ENCODE peak calls at places on chromosomes 1 and 21, in eight cellular contexts. One of them, this sample, is unnamed.

GRCh38 chr21:21111309-21111920 is 113.2 kb downstream of the NCAM2 start:
- DNase-seq in HFFc6: no peak
- DNase-seq in BE2C: no peak
- DNase-seq in upper lobe of right lung: no peak
- DNase-seq in CD8-positive, alpha-beta T cell: no peak
- DNase-seq in K562: no peak
- DNase-seq in suprapubic skin: no peak
- DNase-seq in fibroblast of lung: no peak
- DNase-seq in this sample: no peak

GRCh38 chr1:103514920-103515503 is 10.5 kb upstream of the RNPC3 start:
- DNase-seq in upper lobe of right lung: no peak
- DNase-seq in fibroblast of lung: peak
- DNase-seq in suprapubic skin: no peak
- DNase-seq in BE2C: peak
- DNase-seq in HFFc6: peak
- DNase-seq in K562: peak
- DNase-seq in CD8-positive, alpha-beta T cell: peak
- DNase-seq in this sample: peak

GRCh38 chr21:44947930-44948331 is 8.1 kb downstream of the SLX9 start:
- DNase-seq in fibroblast of lung: no peak
- DNase-seq in HFFc6: no peak
- DNase-seq in BE2C: peak
- DNase-seq in K562: no peak
- DNase-seq in CD8-positive, alpha-beta T cell: no peak
- DNase-seq in upper lobe of right lung: peak
- DNase-seq in suprapubic skin: peak
- DNase-seq in this sample: no peak

GRCh38 chr1:115343200-115343737 is 5.2 kb upstream of the NGF start:
- DNase-seq in fibroblast of lung: no peak
- DNase-seq in suprapubic skin: no peak
- DNase-seq in CD8-positive, alpha-beta T cell: no peak
- DNase-seq in HFFc6: no peak
- DNase-seq in upper lobe of right lung: no peak
- DNase-seq in K562: no peak
- DNase-seq in BE2C: no peak
- DNase-seq in this sample: no peak

GRCh38 chr1:11518791-11519628 is 40.1 kb downstream of the DISP3 start:
- DNase-seq in fibroblast of lung: no peak
- DNase-seq in BE2C: no peak
- DNase-seq in K562: no peak
- DNase-seq in HFFc6: no peak
- DNase-seq in upper lobe of right lung: peak
- DNase-seq in suprapubic skin: peak
- DNase-seq in CD8-positive, alpha-beta T cell: no peak
- DNase-seq in this sample: no peak

GRCh38 chr1:227779021-227779441 is 36.4 kb upstream of the PRSS38 start:
- DNase-seq in K562: no peak
- DNase-seq in upper lobe of right lung: peak
- DNase-seq in fibroblast of lung: no peak
- DNase-seq in CD8-positive, alpha-beta T cell: no peak
- DNase-seq in suprapubic skin: peak
- DNase-seq in HFFc6: no peak
- DNase-seq in BE2C: no peak
- DNase-seq in this sample: no peak

GRCh38 chr1:32754282-32755097 is 51.9 kb upstream of the SYNC start:
- DNase-seq in BE2C: no peak
- DNase-seq in HFFc6: no peak
- DNase-seq in upper lobe of right lung: peak
- DNase-seq in CD8-positive, alpha-beta T cell: peak
- DNase-seq in suprapubic skin: no peak
- DNase-seq in fibroblast of lung: no peak
- DNase-seq in K562: peak
- DNase-seq in this sample: no peak

GRCh38 chr1:219900882-219901281 is 27.5 kb downstream of the SLC30A10 start:
- DNase-seq in K562: no peak
- DNase-seq in CD8-positive, alpha-beta T cell: no peak
- DNase-seq in fibroblast of lung: no peak
- DNase-seq in upper lobe of right lung: no peak
- DNase-seq in HFFc6: no peak
- DNase-seq in suprapubic skin: no peak
- DNase-seq in BE2C: no peak
- DNase-seq in this sample: no peak

GRCh38 chr21:44431300-44431699 is 24.0 kb upstream of the LRRC3 start:
- DNase-seq in BE2C: no peak
- DNase-seq in suprapubic skin: no peak
- DNase-seq in K562: no peak
- DNase-seq in HFFc6: no peak
- DNase-seq in upper lobe of right lung: no peak
- DNase-seq in CD8-positive, alpha-beta T cell: no peak
- DNase-seq in fibroblast of lung: no peak
- DNase-seq in this sample: no peak

GRCh38 chr1:235708390-235708962 is 58.9 kb upstream of the GNG4 start:
- DNase-seq in suprapubic skin: no peak
- DNase-seq in HFFc6: peak
- DNase-seq in upper lobe of right lung: no peak
- DNase-seq in CD8-positive, alpha-beta T cell: no peak
- DNase-seq in BE2C: no peak
- DNase-seq in fibroblast of lung: no peak
- DNase-seq in K562: no peak
- DNase-seq in this sample: peak

GRCh38 chr1:204728456-204728855 is 42.9 kb upstream of the LRRN2 start:
- DNase-seq in fibroblast of lung: no peak
- DNase-seq in CD8-positive, alpha-beta T cell: no peak
- DNase-seq in K562: no peak
- DNase-seq in upper lobe of right lung: no peak
- DNase-seq in suprapubic skin: no peak
- DNase-seq in BE2C: no peak
- DNase-seq in HFFc6: no peak
- DNase-seq in this sample: no peak

GRCh38 chr21:22352088-22352487 is 1353.9 kb downstream of the NCAM2 start:
- DNase-seq in fibroblast of lung: peak
- DNase-seq in upper lobe of right lung: no peak
- DNase-seq in BE2C: no peak
- DNase-seq in HFFc6: no peak
- DNase-seq in K562: no peak
- DNase-seq in CD8-positive, alpha-beta T cell: no peak
- DNase-seq in suprapubic skin: no peak
- DNase-seq in this sample: no peak

GRCh38 chr1:99527078-99527477 is 118.8 kb upstream of the PALMD start:
- DNase-seq in upper lobe of right lung: no peak
- DNase-seq in HFFc6: no peak
- DNase-seq in K562: peak
- DNase-seq in BE2C: no peak
- DNase-seq in CD8-positive, alpha-beta T cell: no peak
- DNase-seq in fibroblast of lung: peak
- DNase-seq in suprapubic skin: no peak
- DNase-seq in this sample: no peak

GRCh38 chr1:202625416-202626360 is 84.6 kb downstream of the SYT2 start:
- DNase-seq in HFFc6: peak
- DNase-seq in K562: peak
- DNase-seq in upper lobe of right lung: peak
- DNase-seq in BE2C: peak
- DNase-seq in fibroblast of lung: peak
- DNase-seq in suprapubic skin: no peak
- DNase-seq in CD8-positive, alpha-beta T cell: peak
- DNase-seq in this sample: peak

GRCh38 chr1:6948861-6949260 is 163.6 kb downstream of the CAMTA1 start:
- DNase-seq in BE2C: peak
- DNase-seq in suprapubic skin: no peak
- DNase-seq in upper lobe of right lung: no peak
- DNase-seq in CD8-positive, alpha-beta T cell: no peak
- DNase-seq in K562: no peak
- DNase-seq in HFFc6: peak
- DNase-seq in fibroblast of lung: no peak
- DNase-seq in this sample: no peak

GRCh38 chr1:232922475-232922874 is 27.9 kb upstream of the NTPCR start:
- DNase-seq in HFFc6: no peak
- DNase-seq in suprapubic skin: no peak
- DNase-seq in upper lobe of right lung: no peak
- DNase-seq in fibroblast of lung: peak
- DNase-seq in BE2C: no peak
- DNase-seq in CD8-positive, alpha-beta T cell: no peak
- DNase-seq in K562: no peak
- DNase-seq in this sample: no peak

GRCh38 chr1:90730247-90731022 is 13.3 kb upstream of the BARHL2 start:
- DNase-seq in upper lobe of right lung: no peak
- DNase-seq in K562: no peak
- DNase-seq in BE2C: no peak
- DNase-seq in suprapubic skin: no peak
- DNase-seq in HFFc6: no peak
- DNase-seq in CD8-positive, alpha-beta T cell: no peak
- DNase-seq in fibroblast of lung: peak
- DNase-seq in this sample: no peak

GRCh38 chr1:115794976-115795375 is 26.5 kb upstream of the CASQ2 start:
- DNase-seq in CD8-positive, alpha-beta T cell: no peak
- DNase-seq in HFFc6: no peak
- DNase-seq in K562: no peak
- DNase-seq in fibroblast of lung: no peak
- DNase-seq in BE2C: no peak
- DNase-seq in upper lobe of right lung: no peak
- DNase-seq in suprapubic skin: no peak
- DNase-seq in this sample: no peak

GRCh38 chr1:227316941-227317540 is 1.3 kb downstream of the CDC42BPA start:
- DNase-seq in suprapubic skin: no peak
- DNase-seq in BE2C: no peak
- DNase-seq in fibroblast of lung: peak
- DNase-seq in K562: peak
- DNase-seq in upper lobe of right lung: no peak
- DNase-seq in CD8-positive, alpha-beta T cell: no peak
- DNase-seq in HFFc6: no peak
- DNase-seq in this sample: no peak

GRCh38 chr1:99685516-99686180 is 39.7 kb downstream of the PALMD start:
- DNase-seq in K562: peak
- DNase-seq in fibroblast of lung: peak
- DNase-seq in upper lobe of right lung: peak
- DNase-seq in suprapubic skin: peak
- DNase-seq in HFFc6: peak
- DNase-seq in BE2C: peak
- DNase-seq in CD8-positive, alpha-beta T cell: peak
- DNase-seq in this sample: peak

GRCh38 chr1:218346391-218347204 is 1.5 kb downstream of the TGFB2 start:
- DNase-seq in BE2C: no peak
- DNase-seq in CD8-positive, alpha-beta T cell: no peak
- DNase-seq in fibroblast of lung: peak
- DNase-seq in suprapubic skin: no peak
- DNase-seq in HFFc6: peak
- DNase-seq in upper lobe of right lung: no peak
- DNase-seq in K562: no peak
- DNase-seq in this sample: no peak

GRCh38 chr1:39575191-39576015 is 1.2 kb downstream of the PABPC4 start:
- DNase-seq in suprapubic skin: peak
- DNase-seq in upper lobe of right lung: peak
- DNase-seq in HFFc6: peak
- DNase-seq in K562: peak
- DNase-seq in fibroblast of lung: peak
- DNase-seq in BE2C: peak
- DNase-seq in CD8-positive, alpha-beta T cell: peak
- DNase-seq in this sample: no peak

GRCh38 chr1:26833432-26834405 is 7.2 kb downstream of the ZDHHC18 start:
- DNase-seq in HFFc6: no peak
- DNase-seq in K562: no peak
- DNase-seq in BE2C: no peak
- DNase-seq in suprapubic skin: no peak
- DNase-seq in CD8-positive, alpha-beta T cell: peak
- DNase-seq in fibroblast of lung: no peak
- DNase-seq in upper lobe of right lung: no peak
- DNase-seq in this sample: peak
- TF ChIP-seq CTCF in HFFc6: no peak
- TF ChIP-seq CTCF in K562: no peak
- TF ChIP-seq CTCF in BE2C: no peak
- TF ChIP-seq CTCF in suprapubic skin: no peak
- TF ChIP-seq CTCF in CD8-positive, alpha-beta T cell: peak
- TF ChIP-seq CTCF in fibroblast of lung: no peak
- TF ChIP-seq CTCF in upper lobe of right lung: no peak
- TF ChIP-seq CTCF in this sample: peak

GRCh38 chr1:184497962-184498723 is 111.3 kb downstream of the C1orf21 start:
- DNase-seq in K562: no peak
- DNase-seq in HFFc6: no peak
- DNase-seq in fibroblast of lung: no peak
- DNase-seq in suprapubic skin: no peak
- DNase-seq in BE2C: peak
- DNase-seq in CD8-positive, alpha-beta T cell: no peak
- DNase-seq in upper lobe of right lung: no peak
- DNase-seq in this sample: no peak
- TF ChIP-seq CTCF in K562: no peak
- TF ChIP-seq CTCF in HFFc6: no peak
- TF ChIP-seq CTCF in fibroblast of lung: no peak
- TF ChIP-seq CTCF in suprapubic skin: no peak
- TF ChIP-seq CTCF in BE2C: peak
- TF ChIP-seq CTCF in CD8-positive, alpha-beta T cell: no peak
- TF ChIP-seq CTCF in upper lobe of right lung: no peak
- TF ChIP-seq CTCF in this sample: no peak

GRCh38 chr1:221839321-221839720 is 97.4 kb upstream of the DUSP10 start:
- DNase-seq in fibroblast of lung: no peak
- DNase-seq in upper lobe of right lung: no peak
- DNase-seq in BE2C: no peak
- DNase-seq in K562: no peak
- DNase-seq in HFFc6: no peak
- DNase-seq in suprapubic skin: no peak
- DNase-seq in CD8-positive, alpha-beta T cell: no peak
- DNase-seq in this sample: no peak
- TF ChIP-seq CTCF in fibroblast of lung: no peak
- TF ChIP-seq CTCF in upper lobe of right lung: no peak
- TF ChIP-seq CTCF in BE2C: no peak
- TF ChIP-seq CTCF in K562: no peak
- TF ChIP-seq CTCF in HFFc6: no peak
- TF ChIP-seq CTCF in suprapubic skin: no peak
- TF ChIP-seq CTCF in CD8-positive, alpha-beta T cell: no peak
- TF ChIP-seq CTCF in this sample: peak

GRCh38 chr1:75423136-75423535 is 187.8 kb downstream of the SLC44A5 start:
- DNase-seq in CD8-positive, alpha-beta T cell: no peak
- DNase-seq in HFFc6: no peak
- DNase-seq in BE2C: no peak
- DNase-seq in K562: no peak
- DNase-seq in fibroblast of lung: no peak
- DNase-seq in upper lobe of right lung: no peak
- DNase-seq in suprapubic skin: no peak
- DNase-seq in this sample: no peak

GRCh38 chr1:75426688-75427087 is 184.2 kb downstream of the SLC44A5 start:
- DNase-seq in BE2C: no peak
- DNase-seq in K562: no peak
- DNase-seq in CD8-positive, alpha-beta T cell: no peak
- DNase-seq in fibroblast of lung: no peak
- DNase-seq in upper lobe of right lung: no peak
- DNase-seq in HFFc6: no peak
- DNase-seq in suprapubic skin: no peak
- DNase-seq in this sample: no peak

GRCh38 chr1:75425001-75425400 is 185.9 kb downstream of the SLC44A5 start:
- DNase-seq in upper lobe of right lung: no peak
- DNase-seq in suprapubic skin: no peak
- DNase-seq in fibroblast of lung: no peak
- DNase-seq in K562: no peak
- DNase-seq in BE2C: no peak
- DNase-seq in CD8-positive, alpha-beta T cell: no peak
- DNase-seq in HFFc6: no peak
- DNase-seq in this sample: no peak

GRCh38 chr1:75423616-75424015 is 187.3 kb downstream of the SLC44A5 start:
- DNase-seq in suprapubic skin: no peak
- DNase-seq in K562: peak
- DNase-seq in BE2C: peak
- DNase-seq in upper lobe of right lung: no peak
- DNase-seq in fibroblast of lung: no peak
- DNase-seq in CD8-positive, alpha-beta T cell: no peak
- DNase-seq in HFFc6: no peak
- DNase-seq in this sample: no peak
- TF ChIP-seq CTCF in suprapubic skin: no peak
- TF ChIP-seq CTCF in K562: peak
- TF ChIP-seq CTCF in BE2C: peak
- TF ChIP-seq CTCF in upper lobe of right lung: no peak
- TF ChIP-seq CTCF in fibroblast of lung: no peak
- TF ChIP-seq CTCF in CD8-positive, alpha-beta T cell: no peak
- TF ChIP-seq CTCF in HFFc6: no peak
- TF ChIP-seq CTCF in this sample: peak

This sample was measured in GM12864.